ENCODE peak calls at places on chromosome 2, in eight cellular contexts. One of them, this sample, is unnamed.

GRCh38 chr2:174125151-174125550 is 123.2 kb downstream of the OLA1 start:
- DNase-seq in NAMALWA: no peak
- DNase-seq in A549: no peak
- DNase-seq in fibroblast of the aortic adventitia: no peak
- DNase-seq in stimulated activated CD4-positive, alpha-beta T cell treated with anti-CD3 and anti-CD28 coated beads, Interleukin-2, amount 100 ng/mL, for 48 hours: no peak
- DNase-seq in GM03348: no peak
- DNase-seq in AG08395: no peak
- DNase-seq in retina: peak; percentile 24
- DNase-seq in this sample: no peak

GRCh38 chr2:232563580-232563979 is 13.1 kb downstream of the EIF4E2 start:
- DNase-seq in NAMALWA: no peak
- DNase-seq in retina: no peak
- DNase-seq in GM03348: peak; percentile 32
- DNase-seq in AG08395: no peak
- DNase-seq in fibroblast of the aortic adventitia: peak; percentile 28
- DNase-seq in stimulated activated CD4-positive, alpha-beta T cell treated with anti-CD3 and anti-CD28 coated beads, Interleukin-2, amount 100 ng/mL, for 48 hours: no peak
- DNase-seq in A549: no peak
- DNase-seq in this sample: no peak

GRCh38 chr2:26860451-26860850 is 12.5 kb downstream of the DPYSL5 start:
- DNase-seq in NAMALWA: no peak
- DNase-seq in fibroblast of the aortic adventitia: no peak
- DNase-seq in GM03348: no peak
- DNase-seq in stimulated activated CD4-positive, alpha-beta T cell treated with anti-CD3 and anti-CD28 coated beads, Interleukin-2, amount 100 ng/mL, for 48 hours: no peak
- DNase-seq in A549: no peak
- DNase-seq in retina: no peak
- DNase-seq in AG08395: no peak
- DNase-seq in this sample: no peak

GRCh38 chr2:126953483-126953882 is 54.8 kb downstream of the TEX51 start:
- DNase-seq in fibroblast of the aortic adventitia: no peak
- DNase-seq in AG08395: no peak
- DNase-seq in GM03348: no peak
- DNase-seq in retina: no peak
- DNase-seq in stimulated activated CD4-positive, alpha-beta T cell treated with anti-CD3 and anti-CD28 coated beads, Interleukin-2, amount 100 ng/mL, for 48 hours: no peak
- DNase-seq in A549: no peak
- DNase-seq in NAMALWA: no peak
- DNase-seq in this sample: peak; percentile 68

GRCh38 chr2:8576525-8577157 is 105.2 kb upstream of the ID2 start:
- DNase-seq in A549: no peak
- DNase-seq in fibroblast of the aortic adventitia: no peak
- DNase-seq in GM03348: no peak
- DNase-seq in AG08395: no peak
- DNase-seq in stimulated activated CD4-positive, alpha-beta T cell treated with anti-CD3 and anti-CD28 coated beads, Interleukin-2, amount 100 ng/mL, for 48 hours: peak; percentile 26
- DNase-seq in NAMALWA: peak; percentile 73
- DNase-seq in retina: no peak
- DNase-seq in this sample: peak; percentile 52

GRCh38 chr2:17107131-17107530 is 411.1 kb downstream of the RAD51AP2 start:
- DNase-seq in fibroblast of the aortic adventitia: no peak
- DNase-seq in stimulated activated CD4-positive, alpha-beta T cell treated with anti-CD3 and anti-CD28 coated beads, Interleukin-2, amount 100 ng/mL, for 48 hours: no peak
- DNase-seq in GM03348: no peak
- DNase-seq in AG08395: no peak
- DNase-seq in A549: no peak
- DNase-seq in NAMALWA: no peak
- DNase-seq in retina: no peak
- DNase-seq in this sample: no peak

GRCh38 chr2:175855236-175855635 is 146.8 kb downstream of the LNPK start:
- DNase-seq in AG08395: no peak
- DNase-seq in fibroblast of the aortic adventitia: no peak
- DNase-seq in A549: no peak
- DNase-seq in stimulated activated CD4-positive, alpha-beta T cell treated with anti-CD3 and anti-CD28 coated beads, Interleukin-2, amount 100 ng/mL, for 48 hours: no peak
- DNase-seq in GM03348: no peak
- DNase-seq in NAMALWA: no peak
- DNase-seq in retina: no peak
- DNase-seq in this sample: no peak

GRCh38 chr2:88754585-88755305 is 63.3 kb downstream of the RPIA start:
- DNase-seq in A549: no peak
- DNase-seq in GM03348: no peak
- DNase-seq in retina: no peak
- DNase-seq in stimulated activated CD4-positive, alpha-beta T cell treated with anti-CD3 and anti-CD28 coated beads, Interleukin-2, amount 100 ng/mL, for 48 hours: no peak
- DNase-seq in AG08395: peak; percentile 1
- DNase-seq in NAMALWA: peak; percentile 78
- DNase-seq in fibroblast of the aortic adventitia: no peak
- DNase-seq in this sample: peak; percentile 45

GRCh38 chr2:189633392-189633811 is 27.9 kb upstream of the ASNSD1 start:
- DNase-seq in stimulated activated CD4-positive, alpha-beta T cell treated with anti-CD3 and anti-CD28 coated beads, Interleukin-2, amount 100 ng/mL, for 48 hours: no peak
- DNase-seq in GM03348: no peak
- DNase-seq in NAMALWA: peak; percentile 31
- DNase-seq in AG08395: no peak
- DNase-seq in A549: no peak
- DNase-seq in fibroblast of the aortic adventitia: peak; percentile 47
- DNase-seq in retina: no peak
- DNase-seq in this sample: peak; percentile 46

GRCh38 chr2:205177505-205177904 is 504.8 kb upstream of the NRP2 start:
- DNase-seq in GM03348: peak; percentile 27
- DNase-seq in fibroblast of the aortic adventitia: no peak
- DNase-seq in AG08395: no peak
- DNase-seq in stimulated activated CD4-positive, alpha-beta T cell treated with anti-CD3 and anti-CD28 coated beads, Interleukin-2, amount 100 ng/mL, for 48 hours: no peak
- DNase-seq in NAMALWA: no peak
- DNase-seq in A549: no peak
- DNase-seq in retina: no peak
- DNase-seq in this sample: no peak

GRCh38 chr2:29000481-29000880 is 19.4 kb downstream of the TOGARAM2 start:
- DNase-seq in NAMALWA: peak; percentile 53
- DNase-seq in GM03348: no peak
- DNase-seq in retina: no peak
- DNase-seq in A549: no peak
- DNase-seq in fibroblast of the aortic adventitia: no peak
- DNase-seq in stimulated activated CD4-positive, alpha-beta T cell treated with anti-CD3 and anti-CD28 coated beads, Interleukin-2, amount 100 ng/mL, for 48 hours: no peak
- DNase-seq in AG08395: no peak
- DNase-seq in this sample: peak; percentile 69